ENCODE peak calls at places on chromosome 7, in nine cellular contexts. A is pancreas, H is mucosa of descending colon, M is body of pancreas, V is AG04449, C is stomach, U is transverse colon, G is WERI-Rb-1, Y is fibroblast of villous mesenchyme. Q is an unnamed sample.
A peak's percentile ranks its signal among the peaks of the same experiment; 100 is the strongest.

GRCh38 chr7:155589001-155589980 is 42.9 kb upstream of the CNPY1 start:
- DNase-seq in A (no peak), H (no peak), M (no peak), V (no peak), C (no peak), U (no peak), G (no peak), Y (no peak), Q (no peak)

GRCh38 chr7:80216996-80217842 is 82.6 kb downstream of the GNAI1 start:
- DNase-seq in A (no peak), H (no peak), M (no peak), V (no peak), C (no peak), U (no peak), G (no peak), Y (no peak), Q (no peak)

GRCh38 chr7:20474244-20474643 is 141.2 kb upstream of the ABCB5 start:
- DNase-seq in A (no peak), H (no peak), M (no peak), V (no peak), C (no peak), U (no peak), G (no peak), Y (no peak), Q (no peak)

GRCh38 chr7:114703677-114704076 is 218.2 kb upstream of the MDFIC start:
- DNase-seq in A (no peak), H (no peak), M (no peak), V (no peak), C (no peak), U (no peak), G (no peak), Y (peak; percentile 14), Q (peak; percentile 27)

GRCh38 chr7:134886353-134887057 is 99.8 kb upstream of the AGBL3 start:
- DNase-seq in A (no peak), H (no peak), M (no peak), V (no peak), C (no peak), U (no peak), G (no peak), Y (peak; percentile 88), Q (no peak)

GRCh38 chr7:1225462-1226154 is 7.1 kb upstream of the UNCX start:
- DNase-seq in A (no peak), H (peak; percentile 47), M (peak; percentile 26), V (no peak), C (no peak), U (no peak), G (no peak), Y (peak; percentile 27), Q (peak; percentile 59)

GRCh38 chr7:45020915-45021314 is 20.9 kb downstream of the CCM2 start:
- DNase-seq in A (no peak), H (no peak), M (no peak), V (no peak), C (no peak), U (no peak), G (no peak), Y (no peak), Q (no peak)

GRCh38 chr7:110407706-110408105 is 683.2 kb upstream of the LRRN3 start:
- DNase-seq in A (no peak), H (no peak), M (no peak), V (no peak), C (no peak), U (no peak), G (no peak), Y (peak; percentile 2), Q (peak; percentile 2)

GRCh38 chr7:107594961-107595737 is 15.1 kb downstream of the BCAP29 start:
- DNase-seq in A (no peak), H (no peak), M (no peak), V (peak; percentile 84), C (no peak), U (no peak), G (no peak), Y (peak; percentile 68), Q (peak; percentile 91)

GRCh38 chr7:32147909-32148308 is 77.7 kb upstream of the PDE1C start:
- DNase-seq in A (no peak), H (no peak), M (no peak), V (peak; percentile 53), C (no peak), U (no peak), G (no peak), Y (no peak), Q (no peak)

DNA sequence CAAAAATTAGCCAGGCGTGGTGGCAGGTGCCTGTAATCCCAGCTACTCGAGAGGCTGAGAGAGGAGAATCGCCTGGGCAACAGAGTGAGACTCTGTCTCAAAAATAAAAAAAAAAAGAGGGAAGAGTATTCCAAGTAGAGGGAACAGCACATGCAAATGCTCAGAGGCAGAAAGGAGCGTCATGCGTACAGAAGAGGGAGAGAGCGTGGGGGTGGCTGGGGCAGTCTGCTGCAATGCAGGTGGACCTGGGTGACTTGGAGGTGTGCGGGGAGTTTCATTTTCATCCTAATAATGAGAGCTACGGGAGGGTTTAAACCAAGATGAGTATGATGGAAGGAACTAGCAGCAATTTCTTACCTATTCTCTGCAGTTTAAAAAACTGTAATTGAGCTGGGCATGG is 28.8 kb downstream of the CLIP2 start:
- DNase-seq in A (no peak), H (no peak), M (no peak), V (no peak), C (no peak), U (no peak), G (no peak), Y (no peak), Q (no peak)
- H3K4me3 ChIP-seq in A (no peak overlapping the region), H (no peak overlapping the region), M (no peak overlapping the region), V (no peak overlapping the region), C (no peak overlapping the region), U (no peak overlapping the region), G (no peak overlapping the region), Y (no peak overlapping the region), Q (no peak overlapping the region)

DNA sequence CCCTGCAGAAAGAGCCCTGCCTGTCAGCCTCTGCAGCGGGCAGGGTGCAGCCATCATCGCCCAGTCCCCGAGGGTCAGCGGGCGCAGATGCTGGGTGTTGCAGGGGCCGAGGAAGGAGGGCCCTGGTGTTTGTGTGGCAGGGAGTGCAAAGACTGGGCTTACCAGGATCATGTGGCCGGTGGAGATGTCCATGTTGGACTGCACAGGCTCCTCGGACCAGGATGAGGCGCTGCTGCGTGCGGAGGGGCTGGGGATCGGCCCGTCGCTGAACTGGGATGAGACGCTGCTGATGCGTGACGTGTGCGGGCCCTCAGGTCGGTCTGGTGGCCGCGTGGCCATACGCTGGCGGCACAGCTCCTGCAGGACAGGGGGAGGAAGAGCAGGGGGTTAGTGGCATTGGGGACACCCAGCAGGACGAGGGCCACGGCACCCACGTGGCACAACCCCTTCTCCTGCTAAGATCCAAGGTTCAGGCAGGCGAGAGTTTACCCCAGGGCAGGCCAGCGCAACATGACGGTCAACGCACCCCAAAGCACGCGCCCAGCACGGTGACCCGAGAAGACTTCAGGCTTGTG is 319.5 kb downstream of the DNAJB6 start:
- DNase-seq in A (no peak), H (no peak), M (no peak), V (no peak), C (no peak), U (no peak), G (peak; percentile 47), Y (no peak), Q (no peak)
- TF ChIP-seq CTCF in A (no peak), H (no peak), M (no peak), V (no peak), C (no peak), U (no peak), G (peak; percentile 72), Y (no peak), Q (no peak)

GRCh38 chr7:66099232-66099550 is 15.5 kb upstream of the CRCP start:
- DNase-seq in A (no peak), H (no peak), M (no peak), V (no peak), C (no peak), U (peak; percentile 22), G (no peak), Y (peak; percentile 45), Q (no peak)
- H3K4me3 ChIP-seq in A (no peak overlapping the region), H (no peak overlapping the region), M (no peak overlapping the region), V (no peak overlapping the region), C (no peak overlapping the region), U (no peak overlapping the region), G (no peak overlapping the region), Y (peak overlapping the region; percentile 48), Q (peak overlapping the region; percentile 64)

DNA sequence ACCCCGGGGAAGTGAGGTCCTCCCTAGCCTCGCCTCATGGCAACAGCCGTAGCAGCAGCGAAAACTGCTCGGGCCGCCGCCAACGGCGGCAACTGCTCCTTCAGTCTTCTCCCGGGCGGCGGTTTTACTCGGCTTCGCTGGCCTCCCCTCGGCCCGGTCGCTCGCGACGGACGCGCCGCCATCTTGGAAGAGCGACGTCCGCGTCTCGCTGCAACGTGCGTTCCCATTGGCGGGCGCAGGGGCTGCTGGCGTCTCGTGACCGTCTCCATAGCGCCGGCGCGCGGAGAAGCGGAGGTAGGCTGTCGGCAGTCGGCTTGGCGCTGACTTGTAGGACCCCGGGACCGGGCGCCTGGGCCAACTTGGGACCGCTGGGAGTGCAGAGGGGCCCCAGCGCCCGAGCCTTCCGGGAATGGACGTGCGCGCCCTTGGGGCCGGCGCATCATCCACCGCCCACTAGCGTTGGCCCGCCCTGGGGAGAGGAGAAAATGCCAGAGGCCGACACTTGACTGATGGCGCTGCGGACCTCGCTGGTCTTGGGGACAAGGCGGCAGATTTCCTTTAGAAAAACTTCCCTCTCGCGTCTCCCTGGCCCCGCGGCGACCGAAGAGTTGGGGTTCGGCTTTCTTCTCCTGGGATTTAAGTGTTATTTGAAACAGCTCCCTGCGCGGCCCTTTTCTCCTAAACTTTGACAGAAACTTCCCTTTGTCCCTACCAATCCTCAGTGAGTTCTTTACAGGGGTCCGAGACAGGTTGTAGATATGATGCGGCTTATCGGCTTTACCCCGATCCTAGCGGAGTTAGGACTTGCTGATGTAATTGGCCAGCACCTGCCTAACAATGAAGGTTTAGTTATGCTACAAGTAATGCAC is at the start of gene SNX13:
- DNase-seq in A (peak; percentile 88), H (peak; percentile 93), M (peak; percentile 89), V (peak; percentile 41), C (peak; percentile 92), U (peak; percentile 92), G (peak; percentile 96), Y (peak; percentile 94), Q (peak; percentile 94)
- TF ChIP-seq CTCF in A (no peak), H (peak; percentile 23), M (peak; percentile 35), V (peak; percentile 42), C (no peak), U (peak; percentile 32), G (peak; percentile 32), Y (peak; percentile 19), Q (peak; percentile 28)

GRCh38 chr7:151013728-151014497 is 10.4 kb downstream of the ATG9B start:
- DNase-seq in A (peak; percentile 51), H (peak; percentile 78), M (peak; percentile 53), V (no peak), C (peak; percentile 67), U (peak; percentile 81), G (no peak), Y (peak; percentile 64), Q (peak; percentile 93)
- H3K4me3 ChIP-seq in A (no peak overlapping the region), H (no peak overlapping the region), M (no peak overlapping the region), V (peak overlapping the region; percentile 55), C (peak overlapping the region; percentile 45), U (no peak overlapping the region), G (no peak overlapping the region), Y (peak overlapping the region; percentile 41), Q (peak overlapping the region; percentile 50)

DNA sequence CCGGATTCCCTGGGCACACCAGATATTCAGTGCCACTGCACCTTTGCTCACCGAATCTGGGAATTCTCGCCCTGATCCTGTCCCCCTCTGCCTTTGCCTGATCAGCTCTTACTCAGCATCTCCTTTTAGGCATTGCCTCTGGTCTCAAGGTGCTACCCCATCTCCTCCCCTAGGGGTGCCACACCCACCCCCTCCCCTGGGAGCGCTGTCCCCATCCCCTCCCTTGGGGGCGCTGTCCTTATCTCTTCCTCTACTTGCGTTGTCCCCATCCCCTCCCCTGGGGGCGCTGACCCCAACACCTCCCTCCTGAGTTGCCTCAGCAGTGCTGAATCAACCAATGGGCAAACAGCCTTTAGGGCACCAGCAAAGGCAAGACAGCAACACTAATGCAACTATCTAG is 686.9 kb upstream of the FOXK1 start:
- DNase-seq in A (no peak), H (no peak), M (no peak), V (no peak), C (no peak), U (no peak), G (peak; percentile 41), Y (no peak), Q (no peak)
- TF ChIP-seq CTCF in A (no peak), H (no peak), M (no peak), V (no peak), C (no peak), U (no peak), G (peak; percentile 44), Y (no peak), Q (no peak)

Q was measured in foreskin fibroblast.